ENCODE peak calls at places on chromosome 5, in eight cellular contexts. One of them, this sample, is unnamed.

GRCh38 chr5:93349613-93350012 is 231.4 kb downstream of the NR2F1-AS1 start:
- DNase-seq in right atrium auricular region: no peak
- DNase-seq in choroid plexus epithelial cell: peak
- DNase-seq in heart right ventricle: no peak
- DNase-seq in cardiac fibroblast: peak
- DNase-seq in IMR-90: peak
- DNase-seq in AG04450: peak
- DNase-seq in neural crest cell: no peak
- DNase-seq in this sample: peak

GRCh38 chr5:143536364-143536763 is 132.9 kb upstream of the NR3C1 start:
- DNase-seq in neural crest cell: no peak
- DNase-seq in right atrium auricular region: peak
- DNase-seq in IMR-90: peak
- DNase-seq in choroid plexus epithelial cell: peak
- DNase-seq in heart right ventricle: no peak
- DNase-seq in cardiac fibroblast: peak
- DNase-seq in AG04450: peak
- DNase-seq in this sample: peak

GRCh38 chr5:37665272-37665671 is 174.6 kb downstream of the GDNF start:
- DNase-seq in right atrium auricular region: no peak
- DNase-seq in cardiac fibroblast: peak
- DNase-seq in AG04450: peak
- DNase-seq in heart right ventricle: no peak
- DNase-seq in neural crest cell: no peak
- DNase-seq in choroid plexus epithelial cell: peak
- DNase-seq in IMR-90: peak
- DNase-seq in this sample: peak

GRCh38 chr5:90301248-90301647 is 108.3 kb downstream of the CETN3 start:
- DNase-seq in AG04450: no peak
- DNase-seq in choroid plexus epithelial cell: no peak
- DNase-seq in heart right ventricle: no peak
- DNase-seq in neural crest cell: no peak
- DNase-seq in right atrium auricular region: no peak
- DNase-seq in cardiac fibroblast: no peak
- DNase-seq in IMR-90: no peak
- DNase-seq in this sample: no peak

GRCh38 chr5:68542207-68542606 is 326.7 kb downstream of the PIK3R1 start:
- DNase-seq in IMR-90: peak
- DNase-seq in heart right ventricle: no peak
- DNase-seq in choroid plexus epithelial cell: no peak
- DNase-seq in cardiac fibroblast: no peak
- DNase-seq in neural crest cell: no peak
- DNase-seq in right atrium auricular region: no peak
- DNase-seq in AG04450: no peak
- DNase-seq in this sample: no peak

GRCh38 chr5:33824516-33825195 is 67.1 kb downstream of the ADAMTS12 start:
- DNase-seq in AG04450: peak
- DNase-seq in IMR-90: peak
- DNase-seq in cardiac fibroblast: peak
- DNase-seq in neural crest cell: no peak
- DNase-seq in heart right ventricle: no peak
- DNase-seq in choroid plexus epithelial cell: peak
- DNase-seq in right atrium auricular region: no peak
- DNase-seq in this sample: peak

GRCh38 chr5:66757219-66757833 is 161.1 kb downstream of the MAST4 start:
- DNase-seq in choroid plexus epithelial cell: peak
- DNase-seq in right atrium auricular region: peak
- DNase-seq in cardiac fibroblast: peak
- DNase-seq in IMR-90: peak
- DNase-seq in neural crest cell: no peak
- DNase-seq in heart right ventricle: no peak
- DNase-seq in AG04450: peak
- DNase-seq in this sample: peak

GRCh38 chr5:17343675-17344074 is 126.2 kb downstream of the BASP1 start:
- DNase-seq in cardiac fibroblast: peak
- DNase-seq in choroid plexus epithelial cell: peak
- DNase-seq in heart right ventricle: no peak
- DNase-seq in right atrium auricular region: no peak
- DNase-seq in neural crest cell: no peak
- DNase-seq in AG04450: peak
- DNase-seq in IMR-90: peak
- DNase-seq in this sample: peak

GRCh38 chr5:85017271-85017670 is 632.6 kb upstream of the EDIL3 start:
- DNase-seq in neural crest cell: no peak
- DNase-seq in cardiac fibroblast: no peak
- DNase-seq in heart right ventricle: no peak
- DNase-seq in choroid plexus epithelial cell: peak
- DNase-seq in IMR-90: peak
- DNase-seq in right atrium auricular region: no peak
- DNase-seq in AG04450: no peak
- DNase-seq in this sample: no peak

GRCh38 chr5:172768573-172769323 is 2.2 kb downstream of the DUSP1 start:
- DNase-seq in AG04450: no peak
- DNase-seq in cardiac fibroblast: peak
- DNase-seq in IMR-90: peak
- DNase-seq in heart right ventricle: no peak
- DNase-seq in right atrium auricular region: no peak
- DNase-seq in choroid plexus epithelial cell: peak
- DNase-seq in neural crest cell: no peak
- DNase-seq in this sample: peak

GRCh38 chr5:15044521-15044920 is 172.9 kb upstream of the ANKH start:
- DNase-seq in IMR-90: no peak
- DNase-seq in right atrium auricular region: no peak
- DNase-seq in heart right ventricle: no peak
- DNase-seq in choroid plexus epithelial cell: no peak
- DNase-seq in AG04450: no peak
- DNase-seq in neural crest cell: no peak
- DNase-seq in cardiac fibroblast: no peak
- DNase-seq in this sample: no peak

GRCh38 chr5:126723643-126724042 is 53.3 kb upstream of the LMNB1 start:
- DNase-seq in right atrium auricular region: no peak
- DNase-seq in neural crest cell: no peak
- DNase-seq in AG04450: no peak
- DNase-seq in heart right ventricle: no peak
- DNase-seq in IMR-90: no peak
- DNase-seq in cardiac fibroblast: no peak
- DNase-seq in choroid plexus epithelial cell: peak
- DNase-seq in this sample: peak

GRCh38 chr5:115888027-115888426 is 46.3 kb downstream of the AP3S1 start:
- DNase-seq in IMR-90: peak
- DNase-seq in right atrium auricular region: no peak
- DNase-seq in neural crest cell: no peak
- DNase-seq in cardiac fibroblast: peak
- DNase-seq in AG04450: no peak
- DNase-seq in heart right ventricle: no peak
- DNase-seq in choroid plexus epithelial cell: peak
- DNase-seq in this sample: peak
- TF ChIP-seq CTCF in IMR-90: peak
- TF ChIP-seq CTCF in right atrium auricular region: no peak
- TF ChIP-seq CTCF in neural crest cell: no peak
- TF ChIP-seq CTCF in cardiac fibroblast: peak
- TF ChIP-seq CTCF in AG04450: peak
- TF ChIP-seq CTCF in heart right ventricle: no peak
- TF ChIP-seq CTCF in choroid plexus epithelial cell: peak
- TF ChIP-seq CTCF in this sample: peak

GRCh38 chr5:86971034-86971511 is 296.6 kb upstream of the RASA1 start:
- DNase-seq in IMR-90: peak
- DNase-seq in right atrium auricular region: no peak
- DNase-seq in choroid plexus epithelial cell: peak
- DNase-seq in AG04450: no peak
- DNase-seq in cardiac fibroblast: peak
- DNase-seq in neural crest cell: no peak
- DNase-seq in heart right ventricle: no peak
- DNase-seq in this sample: peak
- TF ChIP-seq CTCF in IMR-90: peak
- TF ChIP-seq CTCF in right atrium auricular region: no peak
- TF ChIP-seq CTCF in choroid plexus epithelial cell: peak
- TF ChIP-seq CTCF in AG04450: peak
- TF ChIP-seq CTCF in cardiac fibroblast: peak
- TF ChIP-seq CTCF in neural crest cell: no peak
- TF ChIP-seq CTCF in heart right ventricle: no peak
- TF ChIP-seq CTCF in this sample: peak

GRCh38 chr5:129096382-129096991 is 1.9 kb downstream of the ISOC1 start:
- DNase-seq in choroid plexus epithelial cell: no peak
- DNase-seq in heart right ventricle: no peak
- DNase-seq in cardiac fibroblast: peak
- DNase-seq in neural crest cell: no peak
- DNase-seq in IMR-90: no peak
- DNase-seq in right atrium auricular region: no peak
- DNase-seq in AG04450: no peak
- DNase-seq in this sample: no peak
- TF ChIP-seq CTCF in choroid plexus epithelial cell: no peak
- TF ChIP-seq CTCF in heart right ventricle: no peak
- TF ChIP-seq CTCF in cardiac fibroblast: no peak
- TF ChIP-seq CTCF in neural crest cell: peak
- TF ChIP-seq CTCF in IMR-90: no peak
- TF ChIP-seq CTCF in right atrium auricular region: no peak
- TF ChIP-seq CTCF in AG04450: no peak
- TF ChIP-seq CTCF in this sample: no peak

GRCh38 chr5:153712946-153713345 is 222.5 kb downstream of the GRIA1 start:
- DNase-seq in choroid plexus epithelial cell: no peak
- DNase-seq in cardiac fibroblast: no peak
- DNase-seq in right atrium auricular region: no peak
- DNase-seq in AG04450: no peak
- DNase-seq in heart right ventricle: no peak
- DNase-seq in neural crest cell: no peak
- DNase-seq in IMR-90: no peak
- DNase-seq in this sample: no peak

GRCh38 chr5:153714732-153715287 is 224.3 kb downstream of the GRIA1 start:
- DNase-seq in IMR-90: peak
- DNase-seq in choroid plexus epithelial cell: no peak
- DNase-seq in neural crest cell: no peak
- DNase-seq in right atrium auricular region: no peak
- DNase-seq in cardiac fibroblast: no peak
- DNase-seq in heart right ventricle: no peak
- DNase-seq in AG04450: no peak
- DNase-seq in this sample: peak

GRCh38 chr5:153707626-153708025 is 217.2 kb downstream of the GRIA1 start:
- DNase-seq in IMR-90: no peak
- DNase-seq in neural crest cell: no peak
- DNase-seq in right atrium auricular region: no peak
- DNase-seq in AG04450: no peak
- DNase-seq in cardiac fibroblast: no peak
- DNase-seq in choroid plexus epithelial cell: no peak
- DNase-seq in heart right ventricle: no peak
- DNase-seq in this sample: no peak

GRCh38 chr5:153713913-153714312 is 223.4 kb downstream of the GRIA1 start:
- DNase-seq in heart right ventricle: no peak
- DNase-seq in neural crest cell: no peak
- DNase-seq in choroid plexus epithelial cell: no peak
- DNase-seq in AG04450: no peak
- DNase-seq in IMR-90: no peak
- DNase-seq in right atrium auricular region: no peak
- DNase-seq in cardiac fibroblast: no peak
- DNase-seq in this sample: no peak

DNA sequence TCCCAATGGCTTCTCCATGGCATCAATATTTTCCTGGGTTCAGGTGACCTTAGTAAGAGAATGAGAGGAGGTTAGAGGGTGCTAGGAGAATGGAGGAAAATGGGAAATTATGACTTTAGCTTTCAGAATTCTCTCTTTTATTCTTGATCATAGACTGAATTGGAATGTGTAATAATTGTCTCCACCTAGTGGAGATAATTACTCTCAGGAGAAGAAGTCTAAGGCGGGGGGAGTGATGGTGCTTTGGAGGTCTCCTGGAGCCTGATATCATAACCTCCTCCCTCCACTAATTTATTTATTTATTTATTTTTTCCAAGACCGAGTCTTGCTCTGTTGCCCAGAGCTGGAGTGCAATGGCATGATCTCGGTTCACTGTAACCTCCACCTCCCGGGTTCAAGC is 221.3 kb downstream of the GRIA1 start:
- DNase-seq in neural crest cell: no peak
- DNase-seq in heart right ventricle: no peak
- DNase-seq in AG04450: no peak
- DNase-seq in cardiac fibroblast: peak
- DNase-seq in choroid plexus epithelial cell: peak
- DNase-seq in IMR-90: peak
- DNase-seq in right atrium auricular region: no peak
- DNase-seq in this sample: no peak
- TF ChIP-seq CTCF in neural crest cell: no peak
- TF ChIP-seq CTCF in heart right ventricle: no peak
- TF ChIP-seq CTCF in AG04450: peak
- TF ChIP-seq CTCF in cardiac fibroblast: peak
- TF ChIP-seq CTCF in choroid plexus epithelial cell: peak
- TF ChIP-seq CTCF in IMR-90: peak
- TF ChIP-seq CTCF in right atrium auricular region: no peak
- TF ChIP-seq CTCF in this sample: no peak

DNA sequence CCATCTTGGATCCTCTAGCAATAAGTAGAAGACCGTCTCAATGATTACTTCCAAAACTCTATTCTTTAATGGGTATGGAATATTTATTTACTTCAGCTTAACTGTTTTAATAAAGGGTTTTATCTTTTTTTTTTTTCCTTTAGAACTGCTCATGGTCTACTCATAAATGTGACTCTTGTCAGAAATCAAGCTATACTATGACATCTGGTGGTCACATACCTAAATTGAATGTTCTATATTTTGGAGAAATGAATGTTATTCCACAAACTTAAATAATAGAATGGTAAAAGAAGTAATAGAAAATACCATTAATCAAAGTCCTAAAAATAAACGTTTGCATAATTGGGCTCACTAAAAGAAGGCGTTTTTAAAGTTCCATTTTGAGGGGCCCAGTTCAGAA is 131.2 kb upstream of the PLCXD3 start:
- DNase-seq in heart right ventricle: no peak
- DNase-seq in AG04450: no peak
- DNase-seq in choroid plexus epithelial cell: peak
- DNase-seq in cardiac fibroblast: peak
- DNase-seq in right atrium auricular region: no peak
- DNase-seq in IMR-90: peak
- DNase-seq in neural crest cell: no peak
- DNase-seq in this sample: no peak
- TF ChIP-seq CTCF in heart right ventricle: no peak
- TF ChIP-seq CTCF in AG04450: peak
- TF ChIP-seq CTCF in choroid plexus epithelial cell: peak
- TF ChIP-seq CTCF in cardiac fibroblast: peak
- TF ChIP-seq CTCF in right atrium auricular region: no peak
- TF ChIP-seq CTCF in IMR-90: peak
- TF ChIP-seq CTCF in neural crest cell: peak
- TF ChIP-seq CTCF in this sample: peak